ENCODE peak calls at places on chromosomes 12 and 14, in five cellular contexts. Q, I, A, H and X are unnamed samples.

GRCh38 chr12:76152161-76152807 is 67.8 kb upstream of the NAP1L1 start:
- DNase-seq in H (no peak), I (no peak), Q (no peak), A (no peak), X (no peak)

GRCh38 chr12:71014180-71014785 is 93.7 kb upstream of the PTPRR start:
- DNase-seq in Q (no peak), H (no peak), A (peak; percentile 66), I (peak; percentile 73), X (peak; percentile 19)

GRCh38 chr14:81831128-81831815 is 297.6 kb upstream of the SEL1L start:
- DNase-seq in H (peak; percentile 84), Q (no peak), I (no peak), A (no peak), X (no peak)

GRCh38 chr14:26282578-26282977 is 315.3 kb downstream of the NOVA1 start:
- DNase-seq in Q (no peak), A (no peak), I (no peak), H (no peak), X (no peak)

GRCh38 chr12:83945871-83946270 is 966.7 kb downstream of the SLC6A15 start:
- DNase-seq in Q (no peak), I (peak; percentile 73), A (peak; percentile 66), H (no peak), X (peak; percentile 15)

GRCh38 chr12:12549426-12549825 is 13.2 kb downstream of the DUSP16 start:
- DNase-seq in H (no peak), Q (no peak), I (no peak), A (no peak), X (no peak)

GRCh38 chr12:15979096-15980091 is 68.3 kb downstream of the DERA start:
- DNase-seq in Q (no peak), I (peak; percentile 93), H (no peak), A (peak; percentile 90), X (peak; percentile 77)

GRCh38 chr14:104169765-104170113 is 31.4 kb downstream of the KIF26A start:
- DNase-seq in H (no peak), I (no peak), Q (no peak), A (no peak), X (no peak)

GRCh38 chr12:89706551-89707348 is 1.9 kb downstream of the ATP2B1 start:
- DNase-seq in I (peak; percentile 30), A (peak; percentile 73), Q (no peak), H (no peak), X (peak; percentile 52)

GRCh38 chr14:24632761-24633160 is 1.2 kb downstream of the GZMB start:
- DNase-seq in A (no peak), Q (no peak), H (no peak), I (no peak), X (no peak)

GRCh38 chr12:75638792-75639191 is 127.4 kb upstream of the KRR1 start:
- DNase-seq in Q (no peak), A (no peak), H (no peak), I (no peak), X (no peak)

GRCh38 chr12:105480162-105480561 is 149.7 kb downstream of the C12orf75 start:
- DNase-seq in A (peak; percentile 18), I (peak; percentile 45), Q (no peak), H (no peak), X (peak; percentile 52)

GRCh38 chr12:108822458-108823205 is 34.8 kb downstream of the SSH1 start:
- DNase-seq in I (no peak), A (no peak), H (peak; percentile 4), Q (no peak), X (no peak)

GRCh38 chr12:54125950-54126695 is 62.7 kb downstream of the SMUG1 start:
- DNase-seq in Q (no peak), A (peak; percentile 57), H (no peak), I (no peak), X (no peak)

GRCh38 chr14:53516261-53516774 is 363.2 kb upstream of the DDHD1 start:
- DNase-seq in H (no peak), I (peak; percentile 76), A (peak; percentile 89), Q (no peak), X (peak; percentile 63)

GRCh38 chr14:85531594-85532391 is 1.8 kb downstream of the FLRT2 start:
- DNase-seq in H (peak; percentile 94), I (peak; percentile 90), A (peak; percentile 94), Q (no peak), X (peak; percentile 89)

GRCh38 chr12:19002192-19002591 is 127.3 kb upstream of the PLEKHA5 start:
- DNase-seq in H (no peak), A (peak; percentile 32), Q (no peak), I (no peak), X (no peak)

GRCh38 chr14:74619672-74620131 is 7.7 kb upstream of the LTBP2 start:
- DNase-seq in I (peak; percentile 100), A (peak; percentile 99), H (peak; percentile 97), Q (no peak), X (peak; percentile 99)

GRCh38 chr12:115632323-115632722 is 645.2 kb downstream of the MED13L start:
- DNase-seq in Q (no peak), H (no peak), I (no peak), A (peak; percentile 37), X (peak; percentile 24)

GRCh38 chr12:113582521-113583218 is 111.0 kb upstream of the LHX5 start:
- DNase-seq in Q (no peak), H (no peak), A (no peak), I (no peak), X (no peak)

GRCh38 chr14:71203306-71203705 is 296.0 kb downstream of the PCNX1 start:
- DNase-seq in I (no peak), A (peak; percentile 36), Q (no peak), H (no peak), X (peak; percentile 80)

GRCh38 chr12:103768467-103769123 is 72.4 kb downstream of the NT5DC3 start:
- DNase-seq in Q (no peak), H (no peak), I (no peak), A (no peak), X (no peak)

GRCh38 chr14:76958020-76958965 is 70.2 kb downstream of the IRF2BPL start:
- DNase-seq in H (no peak), I (no peak), Q (no peak), A (no peak), X (no peak)

GRCh38 chr12:6925543-6926279 is 2.0 kb upstream of the ATN1 start:
- DNase-seq in Q (no peak), H (no peak), A (peak; percentile 92), I (peak; percentile 90), X (peak; percentile 88)

GRCh38 chr12:50224026-50224692 is 57.0 kb upstream of the CERS5 start:
- DNase-seq in H (no peak), A (peak; percentile 68), Q (no peak), I (no peak), X (peak; percentile 83)

GRCh38 chr12:50764116-50764860 is 387 bp downstream of the ATF1 start:
- DNase-seq in A (peak; percentile 73), H (peak; percentile 89), Q (peak; percentile 82), I (peak; percentile 40), X (peak; percentile 64)

GRCh38 chr14:86640288-86640687 is 1110.3 kb downstream of the FLRT2 start:
- DNase-seq in A (no peak), I (no peak), Q (no peak), H (no peak), X (no peak)

GRCh38 chr14:92925446-92925845 is 2.5 kb downstream of the CHGA start:
- DNase-seq in Q (no peak), H (no peak), I (no peak), A (no peak), X (no peak)

GRCh38 chr14:55592426-55592825 is 12.4 kb downstream of the KTN1 start:
- DNase-seq in Q (no peak), I (no peak), A (no peak), H (no peak), X (no peak)

GRCh38 chr12:3994500-3994899 is 121.3 kb upstream of the PARP11 start:
- DNase-seq in A (no peak), I (no peak), H (no peak), Q (no peak), X (no peak)

GRCh38 chr12:110373025-110373876 is 30.3 kb downstream of the ANAPC7 start:
- DNase-seq in I (no peak), Q (no peak), H (peak; percentile 54), A (no peak), X (no peak)

GRCh38 chr12:95204141-95204866 is 13.0 kb downstream of the FGD6 start:
- DNase-seq in A (peak; percentile 90), Q (no peak), I (peak; percentile 85), H (no peak), X (peak; percentile 99)

GRCh38 chr12:116065561-116065960 is 211.9 kb downstream of the MED13L start:
- DNase-seq in A (peak; percentile 19), I (no peak), H (no peak), Q (no peak), X (no peak)

GRCh38 chr12:57235012-57235727 is 5.7 kb downstream of the SHMT2 start:
- DNase-seq in A (no peak), I (no peak), Q (no peak), H (peak; percentile 93), X (no peak)